ENCODE peak calls at places on chromosomes 5 and 9, in six cellular contexts. One of them, this sample, is unnamed.
A peak's percentile ranks its signal among the peaks of the same experiment; 100 is the strongest.

GRCh38 chr5:33319841-33320240 is 120.9 kb upstream of the TARS1 start:
- DNase-seq in H1: no peak
- DNase-seq in SK-N-SH: no peak
- DNase-seq in HepG2: no peak
- DNase-seq in K562: no peak
- DNase-seq in HCT116: no peak
- DNase-seq in this sample: no peak

GRCh38 chr9:76910861-76911260 is 4.9 kb upstream of the PRUNE2 start:
- DNase-seq in HCT116: no peak
- DNase-seq in K562: no peak
- DNase-seq in H1: no peak
- DNase-seq in SK-N-SH: no peak
- DNase-seq in HepG2: no peak
- DNase-seq in this sample: no peak

GRCh38 chr9:35870351-35870923 is at the start of gene OR13J1:
- DNase-seq in HepG2: no peak
- DNase-seq in K562: no peak
- DNase-seq in H1: no peak
- DNase-seq in HCT116: no peak
- DNase-seq in SK-N-SH: no peak
- DNase-seq in this sample: no peak

GRCh38 chr9:7097040-7097715 is 339.4 kb downstream of the KDM4C start:
- DNase-seq in H1: no peak
- DNase-seq in HCT116: no peak
- DNase-seq in K562: no peak
- DNase-seq in HepG2: no peak
- DNase-seq in SK-N-SH: no peak
- DNase-seq in this sample: no peak

GRCh38 chr5:1507961-1508678 is 15.6 kb downstream of the LPCAT1 start:
- DNase-seq in SK-N-SH: no peak
- DNase-seq in H1: no peak
- DNase-seq in HCT116: no peak
- DNase-seq in HepG2: no peak
- DNase-seq in K562: no peak
- DNase-seq in this sample: no peak

GRCh38 chr5:166046956-166047355 is 2244.5 kb upstream of the WWC1 start:
- DNase-seq in HepG2: no peak
- DNase-seq in H1: no peak
- DNase-seq in SK-N-SH: no peak
- DNase-seq in HCT116: no peak
- DNase-seq in K562: no peak
- DNase-seq in this sample: no peak

GRCh38 chr5:126098330-126099017 is 324.7 kb upstream of the GRAMD2B start:
- DNase-seq in HepG2: no peak
- DNase-seq in HCT116: no peak
- DNase-seq in K562: no peak
- DNase-seq in H1: no peak
- DNase-seq in SK-N-SH: peak; percentile 33
- DNase-seq in this sample: no peak

GRCh38 chr5:15585128-15585527 is 85.1 kb downstream of the FBXL7 start:
- DNase-seq in K562: no peak
- DNase-seq in H1: no peak
- DNase-seq in HepG2: no peak
- DNase-seq in HCT116: no peak
- DNase-seq in SK-N-SH: no peak
- DNase-seq in this sample: no peak

GRCh38 chr5:172106511-172107356 is 81.3 kb downstream of the STK10 start:
- DNase-seq in H1: peak; percentile 96
- DNase-seq in SK-N-SH: peak; percentile 86
- DNase-seq in HCT116: no peak
- DNase-seq in HepG2: no peak
- DNase-seq in K562: peak; percentile 71
- DNase-seq in this sample: peak; percentile 40

GRCh38 chr9:110714314-110714713 is 45.7 kb downstream of the MUSK start:
- DNase-seq in K562: no peak
- DNase-seq in H1: no peak
- DNase-seq in SK-N-SH: no peak
- DNase-seq in HepG2: no peak
- DNase-seq in HCT116: no peak
- DNase-seq in this sample: peak; percentile 80

GRCh38 chr5:173855162-173855994 is 32.8 kb upstream of the CPEB4 start:
- DNase-seq in K562: peak; percentile 97
- DNase-seq in HCT116: no peak
- DNase-seq in H1: no peak
- DNase-seq in HepG2: no peak
- DNase-seq in SK-N-SH: no peak
- DNase-seq in this sample: no peak

GRCh38 chr9:117080996-117081395 is 333.9 kb downstream of the ASTN2 start:
- DNase-seq in SK-N-SH: peak; percentile 25
- DNase-seq in HCT116: no peak
- DNase-seq in H1: no peak
- DNase-seq in K562: no peak
- DNase-seq in HepG2: no peak
- DNase-seq in this sample: no peak

GRCh38 chr5:157892974-157893373 is 34.0 kb upstream of the CLINT1 start:
- DNase-seq in HCT116: no peak
- DNase-seq in SK-N-SH: no peak
- DNase-seq in HepG2: no peak
- DNase-seq in K562: no peak
- DNase-seq in H1: no peak
- DNase-seq in this sample: no peak

GRCh38 chr5:144794922-144795321 is 624.2 kb downstream of the KCTD16 start:
- DNase-seq in SK-N-SH: no peak
- DNase-seq in H1: no peak
- DNase-seq in HCT116: no peak
- DNase-seq in K562: no peak
- DNase-seq in HepG2: no peak
- DNase-seq in this sample: no peak

GRCh38 chr5:68068204-68068603 is 147.4 kb upstream of the PIK3R1 start:
- DNase-seq in HepG2: no peak
- DNase-seq in SK-N-SH: no peak
- DNase-seq in H1: no peak
- DNase-seq in HCT116: no peak
- DNase-seq in K562: no peak
- DNase-seq in this sample: no peak

GRCh38 chr5:127833999-127834953 is 131.1 kb downstream of the CCDC192 start:
- DNase-seq in HCT116: no peak
- DNase-seq in H1: no peak
- DNase-seq in HepG2: no peak
- DNase-seq in K562: no peak
- DNase-seq in SK-N-SH: no peak
- DNase-seq in this sample: no peak

GRCh38 chr9:133460405-133461175 is 812 bp downstream of the CACFD1 start:
- DNase-seq in K562: peak; percentile 41
- DNase-seq in HepG2: peak; percentile 97
- DNase-seq in H1: peak; percentile 78
- DNase-seq in HCT116: no peak
- DNase-seq in SK-N-SH: no peak
- DNase-seq in this sample: peak; percentile 87

GRCh38 chr5:108101816-108102215 is 280.1 kb downstream of the FBXL17 start:
- DNase-seq in SK-N-SH: no peak
- DNase-seq in HCT116: no peak
- DNase-seq in HepG2: no peak
- DNase-seq in K562: no peak
- DNase-seq in H1: no peak
- DNase-seq in this sample: no peak

GRCh38 chr5:93621340-93621872 is 38.4 kb downstream of the NR2F1 start:
- DNase-seq in HCT116: no peak
- DNase-seq in K562: no peak
- DNase-seq in HepG2: peak; percentile 20
- DNase-seq in H1: peak; percentile 87
- DNase-seq in SK-N-SH: peak; percentile 88
- DNase-seq in this sample: no peak

GRCh38 chr9:69671904-69672827 is at the start of gene APBA1:
- DNase-seq in HCT116: no peak
- DNase-seq in HepG2: no peak
- DNase-seq in H1: peak; percentile 80
- DNase-seq in K562: peak; percentile 32
- DNase-seq in SK-N-SH: peak; percentile 89
- DNase-seq in this sample: peak; percentile 45

GRCh38 chr5:123670981-123671557 is 159.1 kb downstream of the CSNK1G3 start:
- DNase-seq in SK-N-SH: peak; percentile 27
- DNase-seq in K562: peak; percentile 58
- DNase-seq in HepG2: peak; percentile 34
- DNase-seq in H1: peak; percentile 70
- DNase-seq in HCT116: peak; percentile 34
- DNase-seq in this sample: no peak

GRCh38 chr5:111254613-111255012 is 30.4 kb downstream of the CAMK4 start:
- DNase-seq in K562: no peak
- DNase-seq in HCT116: no peak
- DNase-seq in H1: no peak
- DNase-seq in SK-N-SH: no peak
- DNase-seq in HepG2: no peak
- DNase-seq in this sample: no peak

GRCh38 chr5:181218795-181219124 is 4.3 kb upstream of the TRIM41 start:
- DNase-seq in H1: no peak
- DNase-seq in SK-N-SH: no peak
- DNase-seq in K562: peak; percentile 48
- DNase-seq in HCT116: no peak
- DNase-seq in HepG2: no peak
- DNase-seq in this sample: no peak

GRCh38 chr5:27158775-27159174 is 120.4 kb upstream of the CDH9 start:
- DNase-seq in H1: no peak
- DNase-seq in K562: no peak
- DNase-seq in HepG2: no peak
- DNase-seq in HCT116: no peak
- DNase-seq in SK-N-SH: no peak
- DNase-seq in this sample: no peak

DNA sequence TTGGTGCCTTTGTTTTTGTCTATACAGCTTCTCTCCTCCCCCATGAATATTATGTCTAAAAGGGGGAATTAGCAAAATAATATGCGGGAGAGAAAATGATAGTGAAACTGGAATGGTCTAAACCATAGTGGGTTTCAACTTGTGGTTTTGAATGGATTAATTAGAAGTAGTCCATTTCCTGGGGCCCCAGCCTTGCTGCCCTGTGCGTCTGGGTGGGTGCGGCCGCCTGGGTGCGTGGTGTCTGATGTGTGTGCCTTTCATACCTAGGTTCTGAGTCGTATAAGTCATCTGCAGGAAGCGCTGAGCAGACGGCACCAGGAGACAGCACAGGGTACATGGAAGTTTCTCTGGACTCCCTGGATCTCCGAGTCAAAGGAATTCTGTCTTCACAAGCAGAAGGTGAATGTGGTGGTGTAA is 120.0 kb upstream of the CACNA1B start:
- DNase-seq in HepG2: no peak
- DNase-seq in SK-N-SH: no peak
- DNase-seq in HCT116: peak; percentile 19
- DNase-seq in K562: no peak
- DNase-seq in H1: no peak
- DNase-seq in this sample: no peak
- TF ChIP-seq JUND in HepG2: no peak
- TF ChIP-seq JUND in SK-N-SH: no peak
- TF ChIP-seq JUND in HCT116: peak; percentile 31
- TF ChIP-seq JUND in K562: no peak
- TF ChIP-seq JUND in H1: no peak
- TF ChIP-seq JUND in this sample: no peak

GRCh38 chr5:58357121-58357520 is 102.8 kb downstream of the PLK2 start:
- DNase-seq in K562: no peak
- DNase-seq in H1: no peak
- DNase-seq in SK-N-SH: no peak
- DNase-seq in HCT116: no peak
- DNase-seq in HepG2: no peak
- DNase-seq in this sample: no peak

GRCh38 chr5:58358436-58358835 is 101.5 kb downstream of the PLK2 start:
- DNase-seq in H1: no peak
- DNase-seq in HepG2: no peak
- DNase-seq in K562: no peak
- DNase-seq in SK-N-SH: no peak
- DNase-seq in HCT116: no peak
- DNase-seq in this sample: no peak

GRCh38 chr5:58357799-58358198 is 102.1 kb downstream of the PLK2 start:
- DNase-seq in SK-N-SH: no peak
- DNase-seq in K562: no peak
- DNase-seq in HepG2: no peak
- DNase-seq in H1: no peak
- DNase-seq in HCT116: no peak
- DNase-seq in this sample: no peak

GRCh38 chr5:58354827-58355226 is 105.1 kb downstream of the PLK2 start:
- DNase-seq in H1: no peak
- DNase-seq in SK-N-SH: no peak
- DNase-seq in HCT116: no peak
- DNase-seq in HepG2: no peak
- DNase-seq in K562: no peak
- DNase-seq in this sample: peak; percentile 71

GRCh38 chr5:58356662-58357061 is 103.2 kb downstream of the PLK2 start:
- DNase-seq in SK-N-SH: no peak
- DNase-seq in HepG2: no peak
- DNase-seq in H1: no peak
- DNase-seq in HCT116: no peak
- DNase-seq in K562: no peak
- DNase-seq in this sample: no peak
- TF ChIP-seq JUND in SK-N-SH: no peak
- TF ChIP-seq JUND in HepG2: no peak
- TF ChIP-seq JUND in H1: no peak
- TF ChIP-seq JUND in HCT116: no peak
- TF ChIP-seq JUND in K562: no peak
- TF ChIP-seq JUND in this sample: no peak

GRCh38 chr5:39696672-39697398 is 272.1 kb upstream of the DAB2 start:
- DNase-seq in HepG2: no peak
- DNase-seq in K562: no peak
- DNase-seq in SK-N-SH: no peak
- DNase-seq in H1: no peak
- DNase-seq in HCT116: no peak
- DNase-seq in this sample: no peak
- TF ChIP-seq JUND in HepG2: no peak
- TF ChIP-seq JUND in K562: no peak
- TF ChIP-seq JUND in SK-N-SH: no peak
- TF ChIP-seq JUND in H1: no peak
- TF ChIP-seq JUND in HCT116: no peak
- TF ChIP-seq JUND in this sample: no peak

GRCh38 chr5:55407059-55407684 is 99.4 kb downstream of the MTREX start:
- DNase-seq in HCT116: peak; percentile 22
- DNase-seq in HepG2: peak; percentile 27
- DNase-seq in H1: no peak
- DNase-seq in SK-N-SH: peak; percentile 47
- DNase-seq in K562: peak; percentile 20
- DNase-seq in this sample: no peak

GRCh38 chr5:55406292-55406691 is 98.5 kb downstream of the MTREX start:
- DNase-seq in H1: no peak
- DNase-seq in HepG2: no peak
- DNase-seq in K562: no peak
- DNase-seq in HCT116: no peak
- DNase-seq in SK-N-SH: no peak
- DNase-seq in this sample: no peak

GRCh38 chr5:55407984-55408383 is 100.2 kb downstream of the MTREX start:
- DNase-seq in HCT116: no peak
- DNase-seq in H1: no peak
- DNase-seq in K562: no peak
- DNase-seq in SK-N-SH: no peak
- DNase-seq in HepG2: no peak
- DNase-seq in this sample: no peak

DNA sequence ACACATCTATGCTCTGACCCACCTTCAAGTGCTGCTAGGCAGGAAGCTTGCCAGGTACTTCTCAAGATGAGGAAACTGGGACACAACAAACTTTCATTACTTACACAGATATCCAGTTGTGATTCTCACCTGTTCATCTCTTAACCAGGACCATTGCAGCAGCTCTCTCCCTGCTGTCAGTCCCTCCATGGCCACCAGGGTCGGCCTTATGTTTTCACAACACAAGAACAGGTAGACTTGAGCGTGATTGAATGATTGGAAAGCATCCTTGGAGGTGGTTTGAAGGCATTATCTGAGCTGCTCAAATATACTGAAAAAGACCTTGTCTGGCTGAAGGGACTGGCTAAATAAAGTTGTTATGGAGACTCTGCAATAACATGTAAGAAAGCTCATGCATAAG is 94.4 kb downstream of the MTREX start:
- DNase-seq in SK-N-SH: no peak
- DNase-seq in H1: no peak
- DNase-seq in HepG2: no peak
- DNase-seq in K562: no peak
- DNase-seq in HCT116: no peak
- DNase-seq in this sample: peak; percentile 16
- TF ChIP-seq JUND in SK-N-SH: no peak
- TF ChIP-seq JUND in H1: no peak
- TF ChIP-seq JUND in HepG2: no peak
- TF ChIP-seq JUND in K562: no peak
- TF ChIP-seq JUND in HCT116: no peak
- TF ChIP-seq JUND in this sample: no peak